ENCODE peak calls at places on chromosomes 13 and 19, in five cellular contexts. C is KBM-7, B is iris pigment epithelial cell, K is AG09309, Q is iPS DF 6.9. O is an unnamed sample.

GRCh38 chr13:23271331-23271730 is 90.6 kb downstream of the SGCG start:
- DNase-seq in C (no peak), B (no peak), K (no peak), Q (no peak), O (no peak)

GRCh38 chr13:105817011-105817410 is 718.5 kb downstream of the EFNB2 start:
- DNase-seq in C (no peak), B (no peak), K (no peak), Q (peak), O (peak)

GRCh38 chr13:109362606-109363005 is 423.8 kb downstream of the IRS2 start:
- DNase-seq in C (no peak), B (no peak), K (no peak), Q (no peak), O (no peak)

GRCh38 chr19:38173324-38174041 is 50.5 kb downstream of the DPF1 start:
- DNase-seq in C (no peak), B (no peak), K (peak), Q (no peak), O (no peak)

GRCh38 chr13:47831265-47831664 is 169.8 kb downstream of the SUCLA2 start:
- DNase-seq in C (no peak), B (peak), K (no peak), Q (no peak), O (no peak)

GRCh38 chr19:46426035-46426505 is 2.7 kb downstream of the PNMA8C start:
- DNase-seq in C (no peak), B (peak), K (no peak), Q (no peak), O (no peak)

GRCh38 chr13:84366484-84366883 is 484.2 kb upstream of the SLITRK1 start:
- DNase-seq in C (no peak), B (peak), K (no peak), Q (no peak), O (no peak)

GRCh38 chr13:74325106-74325505 is 190.9 kb upstream of the KLF12 start:
- DNase-seq in C (no peak), B (peak), K (peak), Q (no peak), O (no peak)

GRCh38 chr19:46610851-46611770 is 10.0 kb downstream of the CALM3 start:
- DNase-seq in C (peak), B (peak), K (no peak), Q (no peak), O (no peak)

GRCh38 chr19:28063702-28064101 is 1149.2 kb downstream of the UQCRFS1 start:
- DNase-seq in C (no peak), B (no peak), K (no peak), Q (no peak), O (no peak)

GRCh38 chr19:8324186-8325050 is 3.1 kb downstream of the RPS28 start:
- DNase-seq in C (peak), B (no peak), K (no peak), Q (no peak), O (peak)

GRCh38 chr19:46813570-46814358 is 25.4 kb upstream of the SLC1A5 start:
- DNase-seq in C (no peak), B (peak), K (no peak), Q (no peak), O (no peak)

GRCh38 chr13:94677799-94678198 is 34.5 kb downstream of the SOX21 start:
- DNase-seq in C (no peak), B (no peak), K (no peak), Q (no peak), O (no peak)

GRCh38 chr13:51895906-51896888 is 34.4 kb downstream of the CCDC70 start:
- DNase-seq in C (peak), B (peak), K (peak), Q (peak), O (peak)

O was measured in H9.